ENCODE peak calls at places on chromosome 15, in seven cellular contexts. H is lung, Y is endothelial cell, N is neural progenitor cell, Z is mesothelial cell of epicardium, T is neural crest cell, E is fibroblast of lung. D is an unnamed sample.

GRCh38 chr15:55630921-55631320 is 42.8 kb upstream of the PYGO1 start:
- DNase-seq in Z (no peak), Y (no peak), H (no peak), T (no peak), N (no peak), E (peak; percentile 19), D (no peak)

GRCh38 chr15:29162411-29162810 is 107.2 kb downstream of the NSMCE3 start:
- DNase-seq in E (no peak), T (no peak), N (no peak), Y (no peak), H (no peak), Z (no peak), D (no peak)

GRCh38 chr15:55980511-55980910 is 12.9 kb downstream of the NEDD4 start:
- DNase-seq in Y (no peak), H (no peak), Z (no peak), N (no peak), E (no peak), T (no peak), D (no peak)

GRCh38 chr15:60788514-60789091 is 309.7 kb upstream of the ICE2 start:
- DNase-seq in N (no peak), E (peak; percentile 46), Y (no peak), T (no peak), Z (no peak), H (no peak), D (no peak)

GRCh38 chr15:56598991-56599390 is 134.1 kb upstream of the MNS1 start:
- DNase-seq in E (peak; percentile 86), Y (no peak), T (no peak), H (no peak), N (no peak), Z (no peak), D (no peak)

GRCh38 chr15:71237456-71238188 is 122.4 kb downstream of the THSD4 start:
- DNase-seq in T (no peak), Y (no peak), H (no peak), Z (no peak), E (peak; percentile 78), N (no peak), D (no peak)

GRCh38 chr15:76335851-76336253 is 721 bp upstream of the ISL2 start:
- DNase-seq in H (no peak), N (peak; percentile 18), Z (no peak), Y (no peak), E (peak; percentile 27), T (no peak), D (peak; percentile 51)

GRCh38 chr15:80059786-80060489 is 462 bp downstream of the ZFAND6 start:
- DNase-seq in E (no peak), T (no peak), Z (no peak), H (peak; percentile 48), N (peak; percentile 90), Y (peak; percentile 75), D (peak; percentile 85)

GRCh38 chr15:93066834-93067648 is 22.0 kb downstream of the RGMA start:
- DNase-seq in Z (no peak), Y (no peak), E (no peak), H (no peak), N (no peak), T (no peak), D (no peak)

GRCh38 chr15:85485956-85486567 is 105.7 kb downstream of the AKAP13 start:
- DNase-seq in Y (peak; percentile 59), E (peak; percentile 82), H (peak; percentile 69), T (peak; percentile 63), N (peak; percentile 80), Z (peak; percentile 32), D (peak; percentile 72)

GRCh38 chr15:41930221-41930866 is 36.5 kb upstream of the SPTBN5 start:
- DNase-seq in N (no peak), E (peak; percentile 97), H (peak; percentile 52), Z (no peak), T (no peak), Y (no peak), D (no peak)

GRCh38 chr15:70518201-70519003 is 245.0 kb downstream of the UACA start:
- DNase-seq in N (no peak), T (no peak), H (no peak), E (no peak), Y (no peak), Z (no peak), D (no peak)

GRCh38 chr15:77853910-77854309 is 221.2 kb upstream of the LINGO1 start:
- DNase-seq in E (no peak), N (no peak), T (no peak), Z (no peak), Y (no peak), H (no peak), D (no peak)

GRCh38 chr15:27454281-27455060 is 483.5 kb downstream of the GABRG3 start:
- DNase-seq in H (no peak), T (no peak), E (peak; percentile 74), Y (no peak), N (no peak), Z (no peak), D (no peak)

GRCh38 chr15:99454941-99455795 is 110.6 kb upstream of the MEF2A start:
- DNase-seq in Z (no peak), H (peak; percentile 77), N (no peak), Y (no peak), E (peak; percentile 95), T (no peak), D (no peak)

GRCh38 chr15:66895794-66896453 is 169.5 kb upstream of the SMAD3 start:
- DNase-seq in E (no peak), N (no peak), H (no peak), Y (no peak), T (no peak), Z (no peak), D (no peak)

GRCh38 chr15:92164327-92165000 is 229.2 kb upstream of the ST8SIA2 start:
- DNase-seq in E (no peak), N (peak; percentile 71), Y (no peak), T (no peak), Z (no peak), H (no peak), D (no peak)

GRCh38 chr15:49923671-49924070 is 195.4 kb downstream of the ATP8B4 start:
- DNase-seq in Z (no peak), H (no peak), Y (no peak), E (peak; percentile 7), N (no peak), T (no peak), D (no peak)

GRCh38 chr15:61335998-61336648 is 107.0 kb upstream of the RORA start:
- DNase-seq in T (no peak), N (no peak), Y (no peak), E (no peak), H (no peak), Z (no peak), D (no peak)

GRCh38 chr15:67805008-67805681 is 20.2 kb upstream of the SKOR1 start:
- DNase-seq in H (no peak), Y (no peak), T (no peak), E (no peak), N (no peak), Z (no peak), D (no peak)

GRCh38 chr15:44726136-44726535 is 10.2 kb upstream of the TRIM69 start:
- DNase-seq in Z (no peak), H (no peak), E (no peak), N (no peak), Y (no peak), T (no peak), D (no peak)

GRCh38 chr15:63718590-63719035 is 115.1 kb downstream of the HERC1 start:
- DNase-seq in Z (no peak), T (no peak), Y (no peak), N (no peak), H (no peak), E (peak; percentile 74), D (no peak)

GRCh38 chr15:40914486-40914885 is 14.7 kb upstream of the DLL4 start:
- DNase-seq in Z (no peak), E (no peak), T (no peak), H (no peak), Y (no peak), N (no peak), D (no peak)
- TF ChIP-seq CTCF in Z (no peak), E (no peak), T (no peak), H (no peak), Y (no peak), N (peak; percentile 45), D (peak; percentile 8)

DNA sequence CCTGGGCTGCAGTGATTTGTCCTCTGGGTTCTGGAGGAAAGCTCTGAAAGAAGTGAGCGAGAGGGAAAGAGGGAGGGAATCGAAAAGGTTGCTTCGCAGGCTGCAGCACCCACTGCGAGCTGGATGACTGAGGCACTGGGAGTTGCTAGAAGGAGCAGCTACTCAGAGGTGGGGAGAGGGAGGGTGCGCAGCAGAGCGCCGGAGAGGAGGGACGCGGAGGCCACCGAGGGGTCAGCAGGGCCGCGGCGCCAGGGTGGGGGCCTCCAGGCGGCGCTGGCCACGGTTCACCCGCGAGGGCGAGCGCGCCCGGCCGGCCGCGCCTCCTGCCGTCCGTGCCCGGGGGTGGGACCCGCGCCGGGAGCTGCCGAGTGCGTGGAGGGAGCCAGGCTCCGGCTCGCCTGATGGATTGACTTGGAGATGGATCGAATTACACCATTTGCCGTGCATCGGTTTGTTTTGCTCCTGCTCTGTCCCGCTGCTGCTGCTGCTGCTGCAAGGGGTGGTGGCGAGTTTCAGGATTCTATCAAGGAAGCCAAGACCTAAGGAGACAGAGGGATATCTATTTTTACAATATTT is at the start of gene SEMA6D:
- DNase-seq in Z (peak; percentile 71), E (peak; percentile 93), N (peak; percentile 94), Y (peak; percentile 88), H (peak; percentile 47), T (peak; percentile 73), D (peak; percentile 44)
- TF ChIP-seq CTCF in Z (peak; percentile 15), E (peak; percentile 12), N (peak; percentile 50), Y (peak; percentile 51), H (peak; percentile 0), T (peak; percentile 55), D (no peak)

DNA sequence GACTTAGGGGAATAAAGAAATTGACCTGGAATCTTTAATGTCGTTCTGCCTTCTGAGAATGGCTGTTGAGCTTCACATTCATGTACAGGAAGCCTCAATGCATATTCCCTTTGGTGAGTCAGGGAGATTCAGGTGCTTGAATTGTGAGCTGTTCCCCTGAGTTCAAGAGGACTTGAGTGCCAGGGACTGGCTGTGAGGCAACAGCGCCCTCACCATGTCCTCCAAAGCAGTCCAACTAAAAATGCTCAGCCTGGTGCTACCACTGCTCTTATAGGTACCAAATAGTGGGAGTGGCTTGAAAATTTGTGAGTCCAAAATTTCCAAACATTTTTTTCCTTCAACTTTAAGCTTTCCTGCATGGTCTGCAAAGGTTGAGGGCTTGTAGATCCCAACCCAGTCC is 54.1 kb downstream of the LEO1 start:
- DNase-seq in E (peak; percentile 42), Z (no peak), H (peak; percentile 55), T (no peak), Y (peak; percentile 17), N (peak; percentile 60), D (no peak)
- TF ChIP-seq CTCF in E (peak; percentile 18), Z (no peak), H (peak; percentile 4), T (peak; percentile 45), Y (no peak), N (peak; percentile 59), D (peak; percentile 35)

GRCh38 chr15:74569731-74570070 is 28.7 kb downstream of the ARID3B start:
- DNase-seq in H (no peak), E (no peak), Z (no peak), N (no peak), T (no peak), Y (no peak), D (no peak)

GRCh38 chr15:74573987-74574386 is 33.0 kb downstream of the ARID3B start:
- DNase-seq in T (no peak), Y (no peak), E (no peak), Z (no peak), N (no peak), H (no peak), D (no peak)

GRCh38 chr15:74565381-74566085 is 24.5 kb downstream of the ARID3B start:
- DNase-seq in Y (no peak), Z (no peak), E (no peak), H (no peak), T (no peak), N (peak; percentile 39), D (no peak)

GRCh38 chr15:74568594-74568993 is 27.6 kb downstream of the ARID3B start:
- DNase-seq in N (no peak), E (no peak), T (no peak), Z (no peak), Y (no peak), H (no peak), D (no peak)

GRCh38 chr15:74571191-74571590 is 30.2 kb downstream of the ARID3B start:
- DNase-seq in H (no peak), E (no peak), Z (no peak), T (no peak), Y (no peak), N (no peak), D (no peak)
- TF ChIP-seq CTCF in H (no peak), E (no peak), Z (no peak), T (no peak), Y (no peak), N (no peak), D (no peak)